ENCODE peak calls at places on chromosomes 5 and 9, in nine cellular contexts. U, Q, Z, E, O, K, L, M and C are unnamed samples. For H3K9me3, the result is how much of the 10 kb centered on the place peaks cover.

GRCh38 chr5:142685418-142686209 is at the start of gene FGF1:
- DNase-seq in L (no peak), K (no peak), M (no peak), Q (no peak), E (peak), U (no peak), Z (no peak), O (no peak), C (no peak)

GRCh38 chr5:178793156-178793555 is 62.7 kb upstream of the ZNF354A start:
- DNase-seq in L (no peak), E (no peak), M (no peak), O (no peak), Z (peak), U (peak), Q (no peak), K (no peak), C (no peak)

GRCh38 chr9:127828262-127829031 is 25.8 kb downstream of the FPGS start:
- DNase-seq in K (peak), M (no peak), U (peak), Q (peak), O (no peak), L (peak), Z (no peak), E (peak), C (no peak)

GRCh38 chr5:178483620-178484019 is 106.6 kb downstream of the COL23A1 start:
- DNase-seq in O (peak), Q (no peak), L (no peak), K (no peak), E (peak), M (no peak), Z (no peak), U (no peak), C (no peak)

GRCh38 chr9:129406278-129407225 is 214.3 kb downstream of the C9orf50 start:
- DNase-seq in O (no peak), M (peak), K (no peak), U (no peak), L (no peak), Z (peak), Q (no peak), E (peak), C (no peak)

GRCh38 chr9:18905883-18906649 is 126.9 kb downstream of the SAXO1 start:
- DNase-seq in K (no peak), O (no peak), E (no peak), L (no peak), Q (no peak), U (no peak), M (no peak), Z (no peak), C (no peak)

GRCh38 chr5:67360047-67360446 is 163.4 kb upstream of the CD180 start:
- DNase-seq in E (no peak), U (no peak), L (no peak), O (no peak), M (no peak), Q (no peak), K (peak), Z (no peak), C (no peak)

GRCh38 chr9:14533867-14534650 is 159.2 kb downstream of the ZDHHC21 start:
- DNase-seq in O (no peak), K (no peak), E (no peak), L (no peak), Z (no peak), M (no peak), Q (no peak), U (no peak), C (no peak)

GRCh38 chr5:39517800-39518199 is 93.0 kb upstream of the DAB2 start:
- DNase-seq in O (no peak), K (peak), Z (no peak), E (no peak), Q (no peak), L (no peak), M (no peak), U (no peak), C (no peak)

GRCh38 chr9:80049096-80049495 is 477.3 kb downstream of the TLE4 start:
- DNase-seq in O (no peak), Z (no peak), M (no peak), Q (no peak), L (no peak), K (peak), E (no peak), U (no peak), C (no peak)

GRCh38 chr5:73186976-73187375 is 14.0 kb downstream of the TMEM174 start:
- DNase-seq in U (no peak), Z (no peak), L (no peak), Q (no peak), O (no peak), E (no peak), K (no peak), M (no peak), C (no peak)

GRCh38 chr9:37030591-37030939 is 3.5 kb downstream of the PAX5 start:
- DNase-seq in U (no peak), L (no peak), K (no peak), M (no peak), Z (peak), O (no peak), E (no peak), Q (no peak), C (no peak)

GRCh38 chr5:65828507-65828906 is 97.9 kb upstream of the ERBIN start:
- DNase-seq in Q (no peak), U (no peak), K (no peak), M (no peak), O (no peak), E (no peak), L (no peak), Z (no peak), C (no peak)

GRCh38 chr5:128774605-128775004 is 190.7 kb upstream of the SLC27A6 start:
- DNase-seq in M (no peak), U (no peak), O (no peak), Z (no peak), E (no peak), K (peak), L (no peak), Q (no peak), C (no peak)

GRCh38 chr5:172766287-172767104 is 4.5 kb downstream of the DUSP1 start:
- DNase-seq in L (peak), K (peak), Z (no peak), M (no peak), U (peak), E (peak), Q (peak), O (peak), C (peak)

GRCh38 chr5:164188733-164189148 is 683.3 kb downstream of the MAT2B start:
- DNase-seq in M (no peak), K (no peak), O (no peak), Q (no peak), L (no peak), E (no peak), Z (no peak), U (no peak), C (no peak)

GRCh38 chr9:8850916-8851315 is 1051.3 kb upstream of the DMAC1 start:
- DNase-seq in E (no peak), Q (no peak), U (no peak), K (no peak), O (no peak), L (no peak), M (no peak), Z (no peak), C (no peak)

DNA sequence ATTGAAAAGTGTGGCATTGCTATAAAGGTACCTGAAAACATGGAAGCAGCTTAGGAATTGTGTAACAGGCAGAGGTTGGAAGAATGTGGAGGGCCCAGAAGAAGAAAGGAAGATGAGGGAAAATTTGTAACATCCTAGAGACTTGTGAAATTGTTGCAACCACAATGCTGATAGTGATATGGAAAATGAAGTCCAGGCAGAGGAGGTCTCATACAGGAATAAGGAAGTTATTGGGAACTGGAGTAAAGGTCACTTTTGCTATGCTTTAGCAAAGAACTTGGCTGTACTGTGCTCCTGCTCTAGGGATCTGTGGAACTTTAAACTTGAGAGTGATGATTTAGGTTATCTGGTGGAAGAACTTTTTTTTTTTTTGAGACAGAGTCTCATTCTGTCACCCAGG is 43.5 kb downstream of the PTPDC1 start:
- DNase-seq in O (no peak), E (no peak), M (no peak), K (no peak), Z (no peak), L (no peak), U (no peak), Q (no peak), C (no peak)
- H3K9me3 ChIP-seq in O (under half), E (under half), M (under half), K (under half), Z (under half), L (under half), U (under half), Q (under half), C (under half)

GRCh38 chr9:40928803-40929487 is 199.5 kb downstream of the FOXD4L6 start:
- DNase-seq in Z (peak), E (no peak), M (no peak), U (no peak), Q (no peak), K (no peak), L (peak), O (no peak), C (no peak)
- H3K9me3 ChIP-seq in Z (half or more), E (half or more), M (under half), U (under half), Q (under half), K (half or more), L (under half), O (half or more), C (half or more)

DNA sequence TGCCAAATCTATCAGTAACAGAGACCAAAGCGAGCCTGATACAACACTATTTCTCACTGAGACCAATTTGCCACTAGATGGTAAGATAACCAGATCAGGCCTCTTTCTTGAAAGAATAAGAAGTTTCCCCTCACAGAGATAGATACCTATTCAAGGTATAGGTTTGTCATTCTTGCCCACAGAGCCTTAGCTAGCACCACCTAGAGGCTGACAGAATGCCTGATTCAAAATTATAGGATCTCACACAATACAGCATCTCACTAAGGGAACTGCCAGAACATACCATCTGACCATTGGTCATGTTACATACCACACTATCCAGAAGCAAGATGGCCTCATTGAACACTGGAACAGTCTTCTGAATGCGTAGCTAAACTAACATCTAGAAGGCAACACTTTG is 166.6 kb upstream of the HCN1 start:
- DNase-seq in Q (no peak), K (no peak), O (no peak), U (no peak), L (no peak), E (no peak), M (no peak), Z (no peak), C (no peak)
- H3K9me3 ChIP-seq in Q (under half), K (under half), O (under half), U (under half), L (under half), E (under half), M (under half), Z (under half), C (under half)

DNA sequence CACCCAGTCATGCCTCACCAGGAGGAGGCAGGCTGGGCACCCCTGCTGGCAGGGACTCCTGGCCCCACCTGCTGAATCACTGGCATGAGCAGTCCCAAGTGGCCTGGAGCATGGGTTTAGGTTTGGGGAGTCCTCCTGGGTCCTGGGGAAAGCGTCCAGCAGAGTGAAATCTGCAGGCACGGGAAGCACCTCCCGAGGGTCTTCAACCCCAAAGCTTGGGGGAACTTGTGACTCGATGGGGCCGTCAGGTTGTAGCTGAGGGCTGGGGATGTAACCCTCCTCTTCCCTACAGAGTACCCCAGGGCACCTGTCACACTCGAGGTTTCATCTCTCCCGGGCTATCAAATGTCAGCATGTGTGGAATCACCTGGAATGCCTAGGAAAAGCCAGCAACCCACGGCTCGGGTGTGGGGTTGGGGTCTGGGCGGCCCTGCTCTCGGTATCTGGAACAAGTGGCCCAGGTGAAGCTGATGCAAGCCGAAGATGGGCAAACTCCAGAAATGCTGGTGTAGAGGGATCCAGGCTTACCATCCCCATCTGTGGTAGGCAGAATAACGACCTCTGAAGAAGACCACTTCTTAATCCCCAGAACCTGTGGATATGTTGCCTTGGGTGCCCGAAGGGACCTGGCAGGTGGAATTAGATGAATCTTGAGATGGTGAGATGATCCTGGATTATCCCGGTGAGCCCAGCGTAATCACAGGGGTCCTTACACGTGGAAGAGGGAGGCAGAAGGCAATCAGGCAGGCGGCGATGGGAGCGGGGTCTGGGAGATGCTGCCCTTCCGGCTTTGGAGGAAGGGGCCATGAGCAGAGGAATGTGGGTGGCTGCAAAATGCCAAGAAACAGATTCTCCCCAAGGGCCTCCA is 6.1 kb upstream of the RASGEF1C start:
- DNase-seq in O (no peak), Q (no peak), K (no peak), L (no peak), E (no peak), Z (no peak), U (no peak), M (no peak), C (no peak)
- H3K9me3 ChIP-seq in O (under half), Q (under half), K (under half), L (under half), E (under half), Z (under half), U (under half), M (under half), C (under half)

GRCh38 chr9:137949260-137949659 is 71.7 kb downstream of the CACNA1B start:
- DNase-seq in Z (no peak), U (no peak), K (no peak), M (peak), O (no peak), Q (no peak), E (no peak), L (no peak), C (no peak)

GRCh38 chr9:137947012-137947411 is 69.4 kb downstream of the CACNA1B start:
- DNase-seq in Q (no peak), L (no peak), Z (no peak), E (no peak), O (no peak), K (no peak), U (no peak), M (peak), C (no peak)

GRCh38 chr9:137951107-137951506 is 73.5 kb downstream of the CACNA1B start:
- DNase-seq in L (no peak), Q (no peak), Z (no peak), K (no peak), O (no peak), U (no peak), M (no peak), E (no peak), C (no peak)

GRCh38 chr9:137945581-137945980 is 68.0 kb downstream of the CACNA1B start:
- DNase-seq in U (no peak), Q (no peak), E (no peak), K (peak), O (no peak), Z (peak), M (no peak), L (no peak), C (no peak)

DNA sequence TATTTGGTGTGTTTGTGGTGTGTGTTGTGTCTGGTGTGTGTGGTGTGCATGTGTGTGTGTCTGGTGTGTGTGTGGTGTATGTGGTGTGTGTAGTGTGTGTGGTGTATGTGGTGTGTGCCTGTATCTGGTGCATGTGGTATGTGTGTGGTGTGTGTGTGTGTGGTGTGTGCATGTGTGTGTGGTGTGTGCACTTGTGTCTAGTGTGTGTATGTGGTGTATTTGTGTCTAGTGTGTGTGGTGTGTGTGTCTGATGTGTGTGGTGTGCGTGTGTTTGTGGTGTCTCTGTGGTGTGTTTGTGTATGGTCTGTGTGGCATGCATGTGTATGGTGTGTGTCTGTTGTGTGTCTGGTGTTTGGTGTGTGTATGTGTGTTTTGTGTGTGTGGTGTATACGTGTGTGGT is 71.1 kb downstream of the CACNA1B start:
- DNase-seq in E (no peak), O (no peak), U (no peak), K (no peak), L (no peak), Q (no peak), M (no peak), Z (no peak), C (no peak)
- H3K9me3 ChIP-seq in E (under half), O (under half), U (under half), K (under half), L (under half), Q (under half), M (under half), Z (under half), C (under half)

DNA sequence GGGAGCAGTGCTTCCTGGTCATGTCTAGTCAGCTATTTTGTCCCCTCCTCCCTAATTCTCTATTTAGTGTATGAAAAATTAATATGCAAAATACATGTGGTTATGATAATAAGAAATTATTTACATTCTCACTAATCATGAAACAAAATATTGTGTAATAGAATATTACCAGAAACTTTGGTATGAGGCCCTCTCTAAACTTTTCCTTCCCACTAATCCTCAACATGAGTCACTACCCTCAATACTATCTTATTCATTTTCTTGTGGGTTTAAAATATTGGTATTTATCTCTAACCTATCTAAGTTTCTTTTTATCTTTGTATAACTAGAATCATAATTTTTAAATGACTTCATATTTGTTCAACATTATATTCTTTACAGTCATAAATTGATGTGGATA is 545.9 kb upstream of the PTPRD start:
- DNase-seq in M (no peak), E (no peak), O (no peak), U (no peak), K (peak), L (no peak), Q (no peak), Z (no peak), C (no peak)
- H3K9me3 ChIP-seq in M (under half), E (under half), O (under half), U (under half), K (under half), L (under half), Q (under half), Z (half or more), C (under half)